ENCODE peak calls at places on chromosome 21, in seven cellular contexts. One of them, this sample, is unnamed.

GRCh38 chr21:38970765-38971164 is 165.0 kb downstream of the ETS2 start:
- DNase-seq in SHP77: no peak
- DNase-seq in lower lobe of right lung: no peak
- DNase-seq in NCI-H1105: no peak
- DNase-seq in GF-D8: no peak
- DNase-seq in T1000: no peak
- DNase-seq in A172: no peak
- DNase-seq in this sample: no peak

GRCh38 chr21:46239817-46240325 is 11.3 kb upstream of the LSS start:
- DNase-seq in SHP77: no peak
- DNase-seq in lower lobe of right lung: no peak
- DNase-seq in NCI-H1105: no peak
- DNase-seq in GF-D8: no peak
- DNase-seq in T1000: no peak
- DNase-seq in A172: no peak
- DNase-seq in this sample: no peak

GRCh38 chr21:44377201-44377921 is 23.9 kb downstream of the TRPM2 start:
- DNase-seq in SHP77: no peak
- DNase-seq in lower lobe of right lung: no peak
- DNase-seq in NCI-H1105: peak; percentile 16
- DNase-seq in GF-D8: no peak
- DNase-seq in T1000: no peak
- DNase-seq in A172: no peak
- DNase-seq in this sample: no peak

GRCh38 chr21:14889080-14889805 is 175.6 kb downstream of the NRIP1 start:
- DNase-seq in SHP77: no peak
- DNase-seq in lower lobe of right lung: no peak
- DNase-seq in NCI-H1105: no peak
- DNase-seq in GF-D8: no peak
- DNase-seq in T1000: no peak
- DNase-seq in A172: peak; percentile 2
- DNase-seq in this sample: no peak

GRCh38 chr21:35508389-35508888 is 459.3 kb upstream of the RUNX1 start:
- DNase-seq in SHP77: no peak
- DNase-seq in lower lobe of right lung: peak; percentile 84
- DNase-seq in NCI-H1105: no peak
- DNase-seq in GF-D8: peak; percentile 99
- DNase-seq in T1000: peak; percentile 25
- DNase-seq in A172: peak; percentile 82
- DNase-seq in this sample: no peak

GRCh38 chr21:41744028-41744940 is 22.6 kb downstream of the RIPK4 start:
- DNase-seq in SHP77: no peak
- DNase-seq in lower lobe of right lung: no peak
- DNase-seq in NCI-H1105: no peak
- DNase-seq in GF-D8: no peak
- DNase-seq in T1000: no peak
- DNase-seq in A172: no peak
- DNase-seq in this sample: no peak

GRCh38 chr21:35924714-35925301 is 135.5 kb downstream of the SETD4 start:
- DNase-seq in SHP77: no peak
- DNase-seq in lower lobe of right lung: no peak
- DNase-seq in NCI-H1105: no peak
- DNase-seq in GF-D8: no peak
- DNase-seq in T1000: peak; percentile 67
- DNase-seq in A172: peak; percentile 96
- DNase-seq in this sample: no peak

GRCh38 chr21:45523411-45524101 is 18.7 kb downstream of the SLC19A1 start:
- DNase-seq in SHP77: no peak
- DNase-seq in lower lobe of right lung: peak; percentile 35
- DNase-seq in NCI-H1105: no peak
- DNase-seq in GF-D8: no peak
- DNase-seq in T1000: no peak
- DNase-seq in A172: no peak
- DNase-seq in this sample: no peak